ENCODE peak calls at places on chromosome 12, in six cellular contexts. H is mucosa of descending colon, L is GM23248, C is T-helper 1 cell, X is RCC 7860, N is AG09309. K is an unnamed sample.

GRCh38 chr12:4987076-4987775 is 56.5 kb upstream of the KCNA5 start:
- DNase-seq in H (no peak), X (no peak), L (no peak), N (no peak), C (no peak), K (no peak)

GRCh38 chr12:123492290-123492689 is 34.4 kb downstream of the SNRNP35 start:
- DNase-seq in X (no peak), N (no peak), C (no peak), H (no peak), L (no peak), K (no peak)

GRCh38 chr12:110266980-110267620 is 13.9 kb upstream of the ATP2A2 start:
- DNase-seq in H (no peak), X (no peak), C (no peak), N (peak), L (peak), K (no peak)

GRCh38 chr12:25958254-25959068 is at the start of gene RASSF8:
- DNase-seq in H (peak), L (peak), X (peak), N (no peak), C (no peak), K (no peak)

GRCh38 chr12:109581856-109582255 is 8.3 kb downstream of the MVK start:
- DNase-seq in X (peak), N (no peak), H (no peak), C (no peak), L (peak), K (peak)

GRCh38 chr12:131264625-131265024 is 310.9 kb downstream of the ADGRD1 start:
- DNase-seq in C (no peak), N (no peak), X (no peak), H (no peak), L (no peak), K (no peak)

GRCh38 chr12:1691123-1692007 is 495 bp downstream of the ADIPOR2 start:
- DNase-seq in H (peak), X (no peak), L (peak), C (no peak), N (no peak), K (no peak)

GRCh38 chr12:12266389-12266872 is 413 bp downstream of the LRP6 start:
- DNase-seq in L (peak), N (no peak), H (no peak), X (no peak), C (no peak), K (no peak)

GRCh38 chr12:128178971-128179370 is 88.0 kb upstream of the TMEM132C start:
- DNase-seq in H (no peak), N (no peak), X (peak), L (no peak), C (no peak), K (peak)

GRCh38 chr12:6839482-6840201 is 1.1 kb upstream of the GNB3 start:
- DNase-seq in X (no peak), H (peak), C (no peak), N (no peak), L (no peak), K (no peak)

GRCh38 chr12:105322070-105322469 is 8.4 kb upstream of the C12orf75 start:
- DNase-seq in N (peak), C (no peak), X (no peak), H (no peak), L (peak), K (no peak)

GRCh38 chr12:112750971-112751370 is 40.6 kb upstream of the RPH3A start:
- DNase-seq in X (no peak), L (no peak), H (no peak), C (no peak), N (no peak), K (peak)

GRCh38 chr12:40175045-40175444 is 49.8 kb upstream of the LRRK2 start:
- DNase-seq in C (no peak), N (no peak), H (no peak), L (no peak), X (no peak), K (no peak)

K was measured in kidney epithelial cell.